ENCODE peak calls at places on chromosome 2, in ten cellular contexts. B is GM12878, L is mesendoderm, N is HCT116, O is heart left ventricle, T is psoas muscle, A is fibroblast of lung, J is tibial nerve, C is uterus, F is right cardiac atrium. D is an unnamed sample.
A peak's percentile ranks its signal among the peaks of the same experiment; 100 is the strongest.

GRCh38 chr2:113818382-113818951 is 62.0 kb upstream of the SLC35F5 start:
- DNase-seq in A (peak; percentile 100), L (peak; percentile 98), T (peak; percentile 58), C (peak; percentile 56), O (no peak), F (peak; percentile 27), B (no peak), N (peak; percentile 83), J (no peak), D (peak; percentile 86)

GRCh38 chr2:168534926-168535325 is 78.9 kb downstream of the CERS6 start:
- DNase-seq in F (no peak), B (no peak), O (no peak), T (no peak), C (no peak), L (peak; percentile 56), J (no peak), A (no peak), N (no peak), D (no peak)

GRCh38 chr2:201126308-201127127 is 10.6 kb downstream of the CFLAR start:
- DNase-seq in J (no peak), C (no peak), T (no peak), F (no peak), N (no peak), A (peak; percentile 65), B (no peak), O (no peak), L (peak; percentile 95), D (no peak)

GRCh38 chr2:192876698-192877097 is 682.0 kb upstream of the TMEFF2 start:
- DNase-seq in C (no peak), L (no peak), B (no peak), A (no peak), T (no peak), F (no peak), J (no peak), O (no peak), N (no peak), D (no peak)

GRCh38 chr2:3099145-3099859 is 278.3 kb downstream of the EIPR1 start:
- DNase-seq in T (no peak), A (no peak), C (no peak), L (no peak), B (no peak), O (no peak), N (no peak), J (no peak), F (no peak), D (no peak)

GRCh38 chr2:185787530-185788145 is 49.0 kb downstream of the FSIP2 start:
- DNase-seq in A (peak; percentile 72), L (no peak), J (no peak), F (no peak), O (no peak), C (no peak), N (no peak), T (no peak), B (no peak), D (no peak)

GRCh38 chr2:173806761-173807160 is 158.4 kb downstream of the SP3 start:
- DNase-seq in J (no peak), N (no peak), L (peak; percentile 33), O (no peak), A (peak; percentile 42), B (no peak), C (no peak), T (no peak), F (no peak), D (no peak)

GRCh38 chr2:74849228-74849892 is 15.4 kb downstream of the HK2 start:
- DNase-seq in J (no peak), C (no peak), B (peak; percentile 62), T (peak; percentile 65), L (peak; percentile 17), N (no peak), O (peak; percentile 69), A (peak; percentile 33), F (peak; percentile 39), D (no peak)

DNA sequence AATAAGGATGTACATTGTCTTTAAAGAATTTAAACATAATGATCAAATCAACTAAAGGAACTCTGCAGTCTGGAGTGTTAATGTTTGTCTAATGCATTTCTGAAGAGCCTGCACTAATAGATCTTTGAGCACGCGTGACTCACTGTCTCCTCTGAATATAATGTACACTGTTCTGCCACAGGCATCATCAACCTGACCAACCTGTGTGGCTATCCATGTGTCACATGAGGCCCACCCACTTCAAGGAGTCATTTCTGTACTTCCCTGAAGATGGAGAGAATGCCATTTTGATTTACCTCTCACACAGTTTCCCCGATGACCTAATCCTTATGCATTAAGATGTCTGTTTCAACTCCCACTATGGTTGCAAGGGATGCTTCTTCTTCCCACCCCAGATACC is 434.0 kb upstream of the SPHKAP start:
- DNase-seq in O (no peak), T (no peak), N (no peak), B (no peak), F (no peak), A (peak; percentile 9), J (no peak), L (no peak), C (no peak), D (no peak)
- H3K4me3 ChIP-seq in O (no peak overlapping the region), T (no peak overlapping the region), N (no peak overlapping the region), B (no peak overlapping the region), F (no peak overlapping the region), A (no peak overlapping the region), J (no peak overlapping the region), L (no peak overlapping the region), C (no peak overlapping the region), D (no peak overlapping the region)

GRCh38 chr2:68415521-68415920 is 50.4 kb downstream of the PLEK start:
- DNase-seq in F (no peak), O (no peak), A (no peak), T (no peak), B (no peak), L (no peak), N (no peak), J (no peak), C (no peak), D (no peak)
- H3K4me1 ChIP-seq in F (peaks cover 4% of the 10 kb centered on the region), O (peaks cover 9% of the 10 kb centered on the region), A (no peaks in the 10 kb centered on the region), T (no peaks in the 10 kb centered on the region), B (peaks cover 37% of the 10 kb centered on the region), L (no peaks in the 10 kb centered on the region), N (no peaks in the 10 kb centered on the region), J (peaks cover 5% of the 10 kb centered on the region), C (no peaks in the 10 kb centered on the region), D (no peaks in the 10 kb centered on the region)

GRCh38 chr2:67515538-67515937 is 118.4 kb downstream of the ETAA1 start:
- DNase-seq in C (no peak), T (no peak), A (no peak), B (no peak), J (no peak), N (no peak), O (no peak), L (no peak), F (no peak), D (no peak)
- H3K27me3 ChIP-seq in C (no peaks in the 10 kb centered on the region), T (no peaks in the 10 kb centered on the region), A (no peaks in the 10 kb centered on the region), B (no peaks in the 10 kb centered on the region), J (no peaks in the 10 kb centered on the region), N (peaks cover 6% of the 10 kb centered on the region), O (no peaks in the 10 kb centered on the region), L (no peaks in the 10 kb centered on the region), F (no peaks in the 10 kb centered on the region), D (no peaks in the 10 kb centered on the region)

GRCh38 chr2:98606431-98606830 is 1.9 kb downstream of the COA5 start:
- DNase-seq in O (no peak), C (no peak), F (no peak), B (no peak), L (no peak), N (no peak), A (no peak), J (no peak), T (no peak), D (no peak)
- H3K4me3 ChIP-seq in O (no peak overlapping the region), C (no peak overlapping the region), F (no peak overlapping the region), B (peak overlapping the region; percentile 87), L (no peak overlapping the region), N (no peak overlapping the region), A (no peak overlapping the region), J (peak overlapping the region; percentile 63), T (peak overlapping the region; percentile 98), D (no peak overlapping the region)

D was measured in ovary.